ENCODE peak calls at places on chromosomes 3 and 15, in ten cellular contexts. One of them, this sample, is unnamed.

GRCh38 chr15:39413558-39413957 is 167.3 kb upstream of the THBS1 start:
- DNase-seq in effector memory CD8-positive, alpha-beta T cell: no peak
- DNase-seq in stimulated activated CD4-positive, alpha-beta T cell treated with anti-CD3 and anti-CD28 coated beads, Interleukin-4, amount 100 ng/mL, for 1 hour: no peak
- DNase-seq in effector CD4-positive, alpha-beta T cell: no peak
- DNase-seq in RWPE1: no peak
- DNase-seq in KG1: no peak
- DNase-seq in NCI-H1105: no peak
- DNase-seq in anterior cingulate cortex: no peak
- DNase-seq in NCI-H774: no peak
- DNase-seq in hepatocyte: no peak
- DNase-seq in this sample: no peak

GRCh38 chr3:134708025-134708597 is 57.3 kb upstream of the KY start:
- DNase-seq in effector memory CD8-positive, alpha-beta T cell: no peak
- DNase-seq in stimulated activated CD4-positive, alpha-beta T cell treated with anti-CD3 and anti-CD28 coated beads, Interleukin-4, amount 100 ng/mL, for 1 hour: no peak
- DNase-seq in effector CD4-positive, alpha-beta T cell: no peak
- DNase-seq in RWPE1: no peak
- DNase-seq in KG1: no peak
- DNase-seq in NCI-H1105: no peak
- DNase-seq in anterior cingulate cortex: no peak
- DNase-seq in NCI-H774: no peak
- DNase-seq in hepatocyte: no peak
- DNase-seq in this sample: no peak

GRCh38 chr3:132615911-132616310 is 18.8 kb downstream of the ACKR4 start:
- DNase-seq in effector memory CD8-positive, alpha-beta T cell: no peak
- DNase-seq in stimulated activated CD4-positive, alpha-beta T cell treated with anti-CD3 and anti-CD28 coated beads, Interleukin-4, amount 100 ng/mL, for 1 hour: no peak
- DNase-seq in effector CD4-positive, alpha-beta T cell: no peak
- DNase-seq in RWPE1: no peak
- DNase-seq in KG1: no peak
- DNase-seq in NCI-H1105: no peak
- DNase-seq in anterior cingulate cortex: no peak
- DNase-seq in NCI-H774: no peak
- DNase-seq in hepatocyte: no peak
- DNase-seq in this sample: no peak

GRCh38 chr3:172135766-172136729 is 96.7 kb downstream of the FNDC3B start:
- DNase-seq in effector memory CD8-positive, alpha-beta T cell: no peak
- DNase-seq in stimulated activated CD4-positive, alpha-beta T cell treated with anti-CD3 and anti-CD28 coated beads, Interleukin-4, amount 100 ng/mL, for 1 hour: no peak
- DNase-seq in effector CD4-positive, alpha-beta T cell: no peak
- DNase-seq in RWPE1: no peak
- DNase-seq in KG1: no peak
- DNase-seq in NCI-H1105: no peak
- DNase-seq in anterior cingulate cortex: no peak
- DNase-seq in NCI-H774: no peak
- DNase-seq in hepatocyte: no peak
- DNase-seq in this sample: no peak

GRCh38 chr3:44659434-44659833 is 10.9 kb downstream of the ZNF35 start:
- DNase-seq in effector memory CD8-positive, alpha-beta T cell: no peak
- DNase-seq in stimulated activated CD4-positive, alpha-beta T cell treated with anti-CD3 and anti-CD28 coated beads, Interleukin-4, amount 100 ng/mL, for 1 hour: no peak
- DNase-seq in effector CD4-positive, alpha-beta T cell: no peak
- DNase-seq in RWPE1: no peak
- DNase-seq in KG1: no peak
- DNase-seq in NCI-H1105: no peak
- DNase-seq in anterior cingulate cortex: no peak
- DNase-seq in NCI-H774: no peak
- DNase-seq in hepatocyte: no peak
- DNase-seq in this sample: no peak

GRCh38 chr3:20064796-20065564 is 24.7 kb downstream of the KAT2B start:
- DNase-seq in effector memory CD8-positive, alpha-beta T cell: no peak
- DNase-seq in stimulated activated CD4-positive, alpha-beta T cell treated with anti-CD3 and anti-CD28 coated beads, Interleukin-4, amount 100 ng/mL, for 1 hour: no peak
- DNase-seq in effector CD4-positive, alpha-beta T cell: no peak
- DNase-seq in RWPE1: no peak
- DNase-seq in KG1: no peak
- DNase-seq in NCI-H1105: no peak
- DNase-seq in anterior cingulate cortex: no peak
- DNase-seq in NCI-H774: no peak
- DNase-seq in hepatocyte: no peak
- DNase-seq in this sample: no peak

GRCh38 chr3:126481808-126482502 is 6.3 kb upstream of the ZXDC start:
- DNase-seq in effector memory CD8-positive, alpha-beta T cell: no peak
- DNase-seq in stimulated activated CD4-positive, alpha-beta T cell treated with anti-CD3 and anti-CD28 coated beads, Interleukin-4, amount 100 ng/mL, for 1 hour: no peak
- DNase-seq in effector CD4-positive, alpha-beta T cell: no peak
- DNase-seq in RWPE1: no peak
- DNase-seq in KG1: no peak
- DNase-seq in NCI-H1105: no peak
- DNase-seq in anterior cingulate cortex: no peak
- DNase-seq in NCI-H774: no peak
- DNase-seq in hepatocyte: peak
- DNase-seq in this sample: no peak

GRCh38 chr3:196186661-196187573 is 24.3 kb downstream of the ZDHHC19 start:
- DNase-seq in effector memory CD8-positive, alpha-beta T cell: no peak
- DNase-seq in stimulated activated CD4-positive, alpha-beta T cell treated with anti-CD3 and anti-CD28 coated beads, Interleukin-4, amount 100 ng/mL, for 1 hour: no peak
- DNase-seq in effector CD4-positive, alpha-beta T cell: no peak
- DNase-seq in RWPE1: no peak
- DNase-seq in KG1: peak
- DNase-seq in NCI-H1105: peak
- DNase-seq in anterior cingulate cortex: peak
- DNase-seq in NCI-H774: peak
- DNase-seq in hepatocyte: no peak
- DNase-seq in this sample: peak

GRCh38 chr15:70348581-70349344 is 251.0 kb upstream of the TLE3 start:
- DNase-seq in effector memory CD8-positive, alpha-beta T cell: no peak
- DNase-seq in stimulated activated CD4-positive, alpha-beta T cell treated with anti-CD3 and anti-CD28 coated beads, Interleukin-4, amount 100 ng/mL, for 1 hour: no peak
- DNase-seq in effector CD4-positive, alpha-beta T cell: no peak
- DNase-seq in RWPE1: peak
- DNase-seq in KG1: peak
- DNase-seq in NCI-H1105: no peak
- DNase-seq in anterior cingulate cortex: no peak
- DNase-seq in NCI-H774: no peak
- DNase-seq in hepatocyte: no peak
- DNase-seq in this sample: no peak

GRCh38 chr15:96849501-96849900 is 519.0 kb downstream of the NR2F2 start:
- DNase-seq in effector memory CD8-positive, alpha-beta T cell: no peak
- DNase-seq in stimulated activated CD4-positive, alpha-beta T cell treated with anti-CD3 and anti-CD28 coated beads, Interleukin-4, amount 100 ng/mL, for 1 hour: no peak
- DNase-seq in effector CD4-positive, alpha-beta T cell: no peak
- DNase-seq in RWPE1: no peak
- DNase-seq in KG1: no peak
- DNase-seq in NCI-H1105: no peak
- DNase-seq in anterior cingulate cortex: no peak
- DNase-seq in NCI-H774: no peak
- DNase-seq in hepatocyte: no peak
- DNase-seq in this sample: no peak

GRCh38 chr3:141981084-141981483 is 104.6 kb downstream of the ATP1B3 start:
- DNase-seq in effector memory CD8-positive, alpha-beta T cell: no peak
- DNase-seq in stimulated activated CD4-positive, alpha-beta T cell treated with anti-CD3 and anti-CD28 coated beads, Interleukin-4, amount 100 ng/mL, for 1 hour: no peak
- DNase-seq in effector CD4-positive, alpha-beta T cell: no peak
- DNase-seq in RWPE1: no peak
- DNase-seq in KG1: no peak
- DNase-seq in NCI-H1105: no peak
- DNase-seq in anterior cingulate cortex: no peak
- DNase-seq in NCI-H774: no peak
- DNase-seq in hepatocyte: no peak
- DNase-seq in this sample: no peak

GRCh38 chr3:51673181-51673801 is 2.2 kb downstream of the TEX264 start:
- DNase-seq in effector memory CD8-positive, alpha-beta T cell: no peak
- DNase-seq in stimulated activated CD4-positive, alpha-beta T cell treated with anti-CD3 and anti-CD28 coated beads, Interleukin-4, amount 100 ng/mL, for 1 hour: no peak
- DNase-seq in effector CD4-positive, alpha-beta T cell: no peak
- DNase-seq in RWPE1: no peak
- DNase-seq in KG1: no peak
- DNase-seq in NCI-H1105: no peak
- DNase-seq in anterior cingulate cortex: no peak
- DNase-seq in NCI-H774: no peak
- DNase-seq in hepatocyte: no peak
- DNase-seq in this sample: no peak

GRCh38 chr3:167615030-167615429 is 38.7 kb downstream of the WDR49 start:
- DNase-seq in effector memory CD8-positive, alpha-beta T cell: no peak
- DNase-seq in stimulated activated CD4-positive, alpha-beta T cell treated with anti-CD3 and anti-CD28 coated beads, Interleukin-4, amount 100 ng/mL, for 1 hour: no peak
- DNase-seq in effector CD4-positive, alpha-beta T cell: no peak
- DNase-seq in RWPE1: no peak
- DNase-seq in KG1: no peak
- DNase-seq in NCI-H1105: no peak
- DNase-seq in anterior cingulate cortex: no peak
- DNase-seq in NCI-H774: no peak
- DNase-seq in hepatocyte: no peak
- DNase-seq in this sample: no peak

GRCh38 chr3:21392521-21392920 is 358.5 kb downstream of the ZNF385D start:
- DNase-seq in effector memory CD8-positive, alpha-beta T cell: no peak
- DNase-seq in stimulated activated CD4-positive, alpha-beta T cell treated with anti-CD3 and anti-CD28 coated beads, Interleukin-4, amount 100 ng/mL, for 1 hour: no peak
- DNase-seq in effector CD4-positive, alpha-beta T cell: no peak
- DNase-seq in RWPE1: no peak
- DNase-seq in KG1: no peak
- DNase-seq in NCI-H1105: no peak
- DNase-seq in anterior cingulate cortex: no peak
- DNase-seq in NCI-H774: no peak
- DNase-seq in hepatocyte: no peak
- DNase-seq in this sample: no peak

GRCh38 chr3:72821170-72821781 is 27.0 kb downstream of the SHQ1 start:
- DNase-seq in effector memory CD8-positive, alpha-beta T cell: no peak
- DNase-seq in stimulated activated CD4-positive, alpha-beta T cell treated with anti-CD3 and anti-CD28 coated beads, Interleukin-4, amount 100 ng/mL, for 1 hour: no peak
- DNase-seq in effector CD4-positive, alpha-beta T cell: no peak
- DNase-seq in RWPE1: no peak
- DNase-seq in KG1: peak
- DNase-seq in NCI-H1105: no peak
- DNase-seq in anterior cingulate cortex: no peak
- DNase-seq in NCI-H774: no peak
- DNase-seq in hepatocyte: peak
- DNase-seq in this sample: no peak

GRCh38 chr15:77631790-77632551 is 741 bp downstream of the LINGO1 start:
- DNase-seq in effector memory CD8-positive, alpha-beta T cell: no peak
- DNase-seq in stimulated activated CD4-positive, alpha-beta T cell treated with anti-CD3 and anti-CD28 coated beads, Interleukin-4, amount 100 ng/mL, for 1 hour: no peak
- DNase-seq in effector CD4-positive, alpha-beta T cell: no peak
- DNase-seq in RWPE1: no peak
- DNase-seq in KG1: no peak
- DNase-seq in NCI-H1105: no peak
- DNase-seq in anterior cingulate cortex: no peak
- DNase-seq in NCI-H774: no peak
- DNase-seq in hepatocyte: peak
- DNase-seq in this sample: no peak

GRCh38 chr3:41836360-41837134 is 125.4 kb downstream of the ULK4 start:
- DNase-seq in effector memory CD8-positive, alpha-beta T cell: no peak
- DNase-seq in stimulated activated CD4-positive, alpha-beta T cell treated with anti-CD3 and anti-CD28 coated beads, Interleukin-4, amount 100 ng/mL, for 1 hour: no peak
- DNase-seq in effector CD4-positive, alpha-beta T cell: no peak
- DNase-seq in RWPE1: no peak
- DNase-seq in KG1: no peak
- DNase-seq in NCI-H1105: no peak
- DNase-seq in anterior cingulate cortex: no peak
- DNase-seq in NCI-H774: no peak
- DNase-seq in hepatocyte: peak
- DNase-seq in this sample: no peak

GRCh38 chr15:67165653-67166260 is 88.7 kb downstream of the AAGAB start:
- DNase-seq in effector memory CD8-positive, alpha-beta T cell: no peak
- DNase-seq in stimulated activated CD4-positive, alpha-beta T cell treated with anti-CD3 and anti-CD28 coated beads, Interleukin-4, amount 100 ng/mL, for 1 hour: no peak
- DNase-seq in effector CD4-positive, alpha-beta T cell: no peak
- DNase-seq in RWPE1: no peak
- DNase-seq in KG1: no peak
- DNase-seq in NCI-H1105: no peak
- DNase-seq in anterior cingulate cortex: no peak
- DNase-seq in NCI-H774: no peak
- DNase-seq in hepatocyte: no peak
- DNase-seq in this sample: no peak

GRCh38 chr3:66140763-66141372 is 79.9 kb upstream of the SLC25A26 start:
- DNase-seq in effector memory CD8-positive, alpha-beta T cell: no peak
- DNase-seq in stimulated activated CD4-positive, alpha-beta T cell treated with anti-CD3 and anti-CD28 coated beads, Interleukin-4, amount 100 ng/mL, for 1 hour: no peak
- DNase-seq in effector CD4-positive, alpha-beta T cell: no peak
- DNase-seq in RWPE1: no peak
- DNase-seq in KG1: no peak
- DNase-seq in NCI-H1105: no peak
- DNase-seq in anterior cingulate cortex: no peak
- DNase-seq in NCI-H774: no peak
- DNase-seq in hepatocyte: no peak
- DNase-seq in this sample: no peak

This sample was measured in central memory CD4-positive, alpha-beta T cell.